ENCODE peak calls at places on chromosomes 6 and 20, in seven cellular contexts. One of them, this sample, is unnamed.

GRCh38 chr6:158595223-158595622 is 35.3 kb downstream of the TMEM181 start:
- DNase-seq in hippocampal formation: no peak
- DNase-seq in esophagus muscularis mucosa: no peak
- DNase-seq in effector CD4-positive, alpha-beta T cell: no peak
- DNase-seq in AG08395: no peak
- DNase-seq in activated CD4-positive, alpha-beta T cell treated with anti-CD3 and anti-CD28 coated beads, Interleukin-2, amount 50 U/mL, for 24 hours: no peak
- DNase-seq in CD8-positive, alpha-beta T cell: peak
- DNase-seq in this sample: peak

GRCh38 chr6:35077006-35077712 is 64.0 kb downstream of the TCP11 start:
- DNase-seq in hippocampal formation: no peak
- DNase-seq in esophagus muscularis mucosa: no peak
- DNase-seq in effector CD4-positive, alpha-beta T cell: no peak
- DNase-seq in AG08395: no peak
- DNase-seq in activated CD4-positive, alpha-beta T cell treated with anti-CD3 and anti-CD28 coated beads, Interleukin-2, amount 50 U/mL, for 24 hours: no peak
- DNase-seq in CD8-positive, alpha-beta T cell: no peak
- DNase-seq in this sample: no peak

GRCh38 chr6:2531426-2532208 is 219.1 kb downstream of the MYLK4 start:
- DNase-seq in hippocampal formation: no peak
- DNase-seq in esophagus muscularis mucosa: no peak
- DNase-seq in effector CD4-positive, alpha-beta T cell: no peak
- DNase-seq in AG08395: peak
- DNase-seq in activated CD4-positive, alpha-beta T cell treated with anti-CD3 and anti-CD28 coated beads, Interleukin-2, amount 50 U/mL, for 24 hours: no peak
- DNase-seq in CD8-positive, alpha-beta T cell: no peak
- DNase-seq in this sample: no peak

GRCh38 chr6:3789018-3789895 is 37.7 kb upstream of the PXDC1 start:
- DNase-seq in hippocampal formation: no peak
- DNase-seq in esophagus muscularis mucosa: no peak
- DNase-seq in effector CD4-positive, alpha-beta T cell: no peak
- DNase-seq in AG08395: no peak
- DNase-seq in activated CD4-positive, alpha-beta T cell treated with anti-CD3 and anti-CD28 coated beads, Interleukin-2, amount 50 U/mL, for 24 hours: no peak
- DNase-seq in CD8-positive, alpha-beta T cell: no peak
- DNase-seq in this sample: no peak

GRCh38 chr6:150078788-150079187 is 9.9 kb upstream of the ULBP3 start:
- DNase-seq in hippocampal formation: no peak
- DNase-seq in esophagus muscularis mucosa: no peak
- DNase-seq in effector CD4-positive, alpha-beta T cell: no peak
- DNase-seq in AG08395: no peak
- DNase-seq in activated CD4-positive, alpha-beta T cell treated with anti-CD3 and anti-CD28 coated beads, Interleukin-2, amount 50 U/mL, for 24 hours: no peak
- DNase-seq in CD8-positive, alpha-beta T cell: no peak
- DNase-seq in this sample: no peak

GRCh38 chr6:19465240-19465639 is 371.9 kb upstream of the ID4 start:
- DNase-seq in hippocampal formation: no peak
- DNase-seq in esophagus muscularis mucosa: no peak
- DNase-seq in effector CD4-positive, alpha-beta T cell: no peak
- DNase-seq in AG08395: peak
- DNase-seq in activated CD4-positive, alpha-beta T cell treated with anti-CD3 and anti-CD28 coated beads, Interleukin-2, amount 50 U/mL, for 24 hours: no peak
- DNase-seq in CD8-positive, alpha-beta T cell: no peak
- DNase-seq in this sample: no peak

GRCh38 chr20:11777861-11778570 is 139.7 kb upstream of the BTBD3 start:
- DNase-seq in hippocampal formation: no peak
- DNase-seq in esophagus muscularis mucosa: no peak
- DNase-seq in effector CD4-positive, alpha-beta T cell: no peak
- DNase-seq in AG08395: peak
- DNase-seq in activated CD4-positive, alpha-beta T cell treated with anti-CD3 and anti-CD28 coated beads, Interleukin-2, amount 50 U/mL, for 24 hours: no peak
- DNase-seq in CD8-positive, alpha-beta T cell: no peak
- DNase-seq in this sample: no peak

GRCh38 chr6:116268589-116269293 is 11.0 kb downstream of the TSPYL1 start:
- DNase-seq in hippocampal formation: peak
- DNase-seq in esophagus muscularis mucosa: no peak
- DNase-seq in effector CD4-positive, alpha-beta T cell: no peak
- DNase-seq in AG08395: peak
- DNase-seq in activated CD4-positive, alpha-beta T cell treated with anti-CD3 and anti-CD28 coated beads, Interleukin-2, amount 50 U/mL, for 24 hours: no peak
- DNase-seq in CD8-positive, alpha-beta T cell: no peak
- DNase-seq in this sample: peak

GRCh38 chr6:106119526-106119925 is 33.4 kb downstream of the PRDM1 start:
- DNase-seq in hippocampal formation: no peak
- DNase-seq in esophagus muscularis mucosa: no peak
- DNase-seq in effector CD4-positive, alpha-beta T cell: no peak
- DNase-seq in AG08395: no peak
- DNase-seq in activated CD4-positive, alpha-beta T cell treated with anti-CD3 and anti-CD28 coated beads, Interleukin-2, amount 50 U/mL, for 24 hours: no peak
- DNase-seq in CD8-positive, alpha-beta T cell: no peak
- DNase-seq in this sample: no peak

GRCh38 chr20:10079964-10080363 is 45.2 kb downstream of the ANKEF1 start:
- DNase-seq in hippocampal formation: no peak
- DNase-seq in esophagus muscularis mucosa: no peak
- DNase-seq in effector CD4-positive, alpha-beta T cell: no peak
- DNase-seq in AG08395: peak
- DNase-seq in activated CD4-positive, alpha-beta T cell treated with anti-CD3 and anti-CD28 coated beads, Interleukin-2, amount 50 U/mL, for 24 hours: no peak
- DNase-seq in CD8-positive, alpha-beta T cell: no peak
- DNase-seq in this sample: no peak

GRCh38 chr20:4765681-4766080 is 44.0 kb downstream of the PRND start:
- DNase-seq in hippocampal formation: no peak
- DNase-seq in esophagus muscularis mucosa: no peak
- DNase-seq in effector CD4-positive, alpha-beta T cell: no peak
- DNase-seq in AG08395: no peak
- DNase-seq in activated CD4-positive, alpha-beta T cell treated with anti-CD3 and anti-CD28 coated beads, Interleukin-2, amount 50 U/mL, for 24 hours: no peak
- DNase-seq in CD8-positive, alpha-beta T cell: no peak
- DNase-seq in this sample: no peak

GRCh38 chr20:43409041-43409913 is 48.4 kb upstream of the SRSF6 start:
- DNase-seq in hippocampal formation: no peak
- DNase-seq in esophagus muscularis mucosa: peak
- DNase-seq in effector CD4-positive, alpha-beta T cell: no peak
- DNase-seq in AG08395: peak
- DNase-seq in activated CD4-positive, alpha-beta T cell treated with anti-CD3 and anti-CD28 coated beads, Interleukin-2, amount 50 U/mL, for 24 hours: no peak
- DNase-seq in CD8-positive, alpha-beta T cell: no peak
- DNase-seq in this sample: peak

GRCh38 chr6:105135056-105135455 is 44.8 kb downstream of the POPDC3 start:
- DNase-seq in hippocampal formation: peak
- DNase-seq in esophagus muscularis mucosa: no peak
- DNase-seq in effector CD4-positive, alpha-beta T cell: no peak
- DNase-seq in AG08395: peak
- DNase-seq in activated CD4-positive, alpha-beta T cell treated with anti-CD3 and anti-CD28 coated beads, Interleukin-2, amount 50 U/mL, for 24 hours: no peak
- DNase-seq in CD8-positive, alpha-beta T cell: no peak
- DNase-seq in this sample: no peak

GRCh38 chr20:32359633-32360332 is 1.7 kb downstream of the ASXL1 start:
- DNase-seq in hippocampal formation: peak
- DNase-seq in esophagus muscularis mucosa: no peak
- DNase-seq in effector CD4-positive, alpha-beta T cell: no peak
- DNase-seq in AG08395: peak
- DNase-seq in activated CD4-positive, alpha-beta T cell treated with anti-CD3 and anti-CD28 coated beads, Interleukin-2, amount 50 U/mL, for 24 hours: no peak
- DNase-seq in CD8-positive, alpha-beta T cell: no peak
- DNase-seq in this sample: peak

GRCh38 chr6:26347699-26348098 is 17.3 kb upstream of the BTN3A2 start:
- DNase-seq in hippocampal formation: no peak
- DNase-seq in esophagus muscularis mucosa: no peak
- DNase-seq in effector CD4-positive, alpha-beta T cell: no peak
- DNase-seq in AG08395: no peak
- DNase-seq in activated CD4-positive, alpha-beta T cell treated with anti-CD3 and anti-CD28 coated beads, Interleukin-2, amount 50 U/mL, for 24 hours: no peak
- DNase-seq in CD8-positive, alpha-beta T cell: no peak
- DNase-seq in this sample: no peak